ENCODE peak calls at places on chromosomes 16 and 17, in four cellular contexts. P is posterior cingulate gyrus, H is foreskin fibroblast, Q is GM04504. W is an unnamed sample.

GRCh38 chr16:75118943-75119539 is 2.5 kb upstream of the LDHD start:
- DNase-seq in P (no peak), H (no peak), Q (no peak), W (no peak)

GRCh38 chr17:15744885-15745284 is 12.8 kb downstream of the TBC1D26 start:
- DNase-seq in P (no peak), H (no peak), Q (no peak), W (no peak)

GRCh38 chr16:86245895-86246294 is 264.4 kb upstream of the FOXF1 start:
- DNase-seq in P (no peak), H (no peak), Q (no peak), W (no peak)

GRCh38 chr17:56679148-56679766 is 85.8 kb downstream of the NOG start:
- DNase-seq in P (no peak), H (peak), Q (no peak), W (no peak)

GRCh38 chr17:8163978-8164814 is 1.4 kb upstream of the VAMP2 start:
- DNase-seq in P (peak), H (peak), Q (peak), W (peak)

GRCh38 chr16:84478172-84478948 is 26.1 kb downstream of the MEAK7 start:
- DNase-seq in P (no peak), H (peak), Q (peak), W (peak)

GRCh38 chr16:66189951-66190350 is 176.5 kb upstream of the CDH5 start:
- DNase-seq in P (no peak), H (peak), Q (peak), W (no peak)

GRCh38 chr17:41020346-41020745 is 6.7 kb downstream of the KRTAP1-5 start:
- DNase-seq in P (no peak), H (peak), Q (no peak), W (no peak)

GRCh38 chr17:39737331-39737760 is 392 bp upstream of the GRB7 start:
- DNase-seq in P (no peak), H (no peak), Q (no peak), W (no peak)

GRCh38 chr16:85360323-85361277 is 248.3 kb upstream of the CIBAR2 start:
- DNase-seq in P (no peak), H (no peak), Q (no peak), W (no peak)

GRCh38 chr17:60901222-60901621 is 223.6 kb downstream of the BCAS3 start:
- DNase-seq in P (no peak), H (peak), Q (no peak), W (no peak)

GRCh38 chr17:10151667-10152496 is 46.5 kb downstream of the GAS7 start:
- DNase-seq in P (no peak), H (no peak), Q (no peak), W (no peak)

GRCh38 chr16:67803894-67804293 is 2.5 kb downstream of the RANBP10 start:
- DNase-seq in P (no peak), H (no peak), Q (no peak), W (no peak)

GRCh38 chr16:48076455-48077012 is 79.3 kb downstream of the ABCC12 start:
- DNase-seq in P (no peak), H (peak), Q (no peak), W (no peak)

GRCh38 chr16:84339766-84340165 is 28.6 kb upstream of the ATP2C2 start:
- DNase-seq in P (no peak), H (no peak), Q (no peak), W (no peak)

GRCh38 chr17:10460062-10460461 is 9.3 kb downstream of the MYH4 start:
- DNase-seq in P (no peak), H (no peak), Q (no peak), W (no peak)

GRCh38 chr17:42850964-42851363 is at the start of gene AOC3:
- DNase-seq in P (no peak), H (no peak), Q (no peak), W (no peak)

GRCh38 chr16:48014349-48015135 is 141.3 kb downstream of the ABCC12 start:
- DNase-seq in P (no peak), H (no peak), Q (no peak), W (no peak)

GRCh38 chr17:61366076-61366714 is 33.4 kb upstream of the TBX2 start:
- DNase-seq in P (no peak), H (peak), Q (no peak), W (no peak)

GRCh38 chr17:77373298-77374169 is 232.8 kb downstream of the SEC14L1 start:
- DNase-seq in P (no peak), H (peak), Q (no peak), W (no peak)

GRCh38 chr17:28615260-28615940 is 1.4 kb upstream of the RSKR start:
- DNase-seq in P (no peak), H (no peak), Q (no peak), W (no peak)

W was measured in dorsolateral prefrontal cortex.